ENCODE peak calls at places on chromosomes 13 and 19, in seven cellular contexts. P, B, N, G, W, X and S are unnamed samples.
A peak's percentile ranks its signal among the peaks of the same experiment; 100 is the strongest.

GRCh38 chr13:113427562-113428468 is 25.5 kb downstream of the ADPRHL1 start:
- DNase-seq in P (no peak), B (no peak), N (peak; percentile 31), G (peak; percentile 57), W (no peak), X (no peak), S (no peak)

GRCh38 chr19:6209233-6209632 is 70.5 kb downstream of the MLLT1 start:
- DNase-seq in P (no peak), B (no peak), N (no peak), G (no peak), W (peak; percentile 1), X (no peak), S (no peak)

GRCh38 chr19:6519289-6519688 is 11.5 kb upstream of the TNFSF9 start:
- DNase-seq in P (no peak), B (peak; percentile 31), N (no peak), G (peak; percentile 74), W (no peak), X (no peak), S (no peak)

GRCh38 chr19:54354761-54355160 is 10.0 kb downstream of the LAIR1 start:
- DNase-seq in P (no peak), B (no peak), N (no peak), G (no peak), W (no peak), X (no peak), S (no peak)

GRCh38 chr19:13597625-13598024 is 91.3 kb upstream of the CACNA1A start:
- DNase-seq in P (peak; percentile 68), B (peak; percentile 60), N (peak; percentile 21), G (peak; percentile 77), W (no peak), X (peak; percentile 57), S (peak; percentile 48)

GRCh38 chr13:95456837-95457236 is 95.7 kb upstream of the CLDN10 start:
- DNase-seq in P (no peak), B (no peak), N (no peak), G (no peak), W (no peak), X (no peak), S (no peak)

GRCh38 chr13:94311893-94312292 is 167.6 kb downstream of the DCT start:
- DNase-seq in P (no peak), B (no peak), N (no peak), G (no peak), W (no peak), X (no peak), S (no peak)

GRCh38 chr13:113589961-113590339 is 5.4 kb downstream of the TFDP1 start:
- DNase-seq in P (no peak), B (no peak), N (no peak), G (no peak), W (no peak), X (no peak), S (no peak)

GRCh38 chr19:8663920-8664670 is 33.7 kb downstream of the NFILZ start:
- DNase-seq in P (no peak), B (no peak), N (peak; percentile 2), G (no peak), W (no peak), X (no peak), S (peak; percentile 30)

GRCh38 chr13:48112896-48113525 is 18.1 kb upstream of the MED4 start:
- DNase-seq in P (no peak), B (no peak), N (no peak), G (no peak), W (no peak), X (no peak), S (no peak)

GRCh38 chr13:113670541-113670940 is 3.5 kb downstream of the GRK1 start:
- DNase-seq in P (no peak), B (no peak), N (no peak), G (no peak), W (no peak), X (no peak), S (no peak)

GRCh38 chr13:44238011-44238421 is 135.6 kb upstream of the SERP2 start:
- DNase-seq in P (no peak), B (no peak), N (no peak), G (peak; percentile 81), W (no peak), X (no peak), S (no peak)

GRCh38 chr19:16893686-16893990 is 4.8 kb downstream of the F2RL3 start:
- DNase-seq in P (no peak), B (no peak), N (no peak), G (no peak), W (no peak), X (no peak), S (no peak)

GRCh38 chr19:35959968-35960320 is 23.8 kb downstream of the LRFN3 start:
- DNase-seq in P (no peak), B (no peak), N (no peak), G (no peak), W (no peak), X (no peak), S (no peak)

GRCh38 chr19:15318241-15318691 is 14.1 kb downstream of the BRD4 start:
- DNase-seq in P (no peak), B (no peak), N (no peak), G (peak; percentile 55), W (no peak), X (no peak), S (no peak)

GRCh38 chr13:89204435-89204834 is 1533.3 kb downstream of the SLITRK5 start:
- DNase-seq in P (no peak), B (no peak), N (no peak), G (no peak), W (no peak), X (no peak), S (no peak)

GRCh38 chr19:39704181-39705044 is at the start of gene LGALS14:
- DNase-seq in P (no peak), B (no peak), N (peak; percentile 47), G (no peak), W (no peak), X (no peak), S (no peak)

GRCh38 chr13:65540064-65540635 is 1690.0 kb downstream of the PCDH9 start:
- DNase-seq in P (no peak), B (no peak), N (no peak), G (no peak), W (no peak), X (no peak), S (no peak)

GRCh38 chr19:7831452-7831851 is 1.4 kb downstream of the EVI5L start:
- DNase-seq in P (peak; percentile 48), B (no peak), N (no peak), G (peak; percentile 36), W (no peak), X (peak; percentile 66), S (no peak)

GRCh38 chr19:39936020-39936419 is 1.6 kb upstream of the FCGBP start:
- DNase-seq in P (no peak), B (peak; percentile 63), N (no peak), G (no peak), W (no peak), X (no peak), S (no peak)

GRCh38 chr13:41547253-41548000 is 90.1 kb downstream of the RGCC start:
- DNase-seq in P (no peak), B (no peak), N (no peak), G (no peak), W (no peak), X (no peak), S (no peak)

DNA sequence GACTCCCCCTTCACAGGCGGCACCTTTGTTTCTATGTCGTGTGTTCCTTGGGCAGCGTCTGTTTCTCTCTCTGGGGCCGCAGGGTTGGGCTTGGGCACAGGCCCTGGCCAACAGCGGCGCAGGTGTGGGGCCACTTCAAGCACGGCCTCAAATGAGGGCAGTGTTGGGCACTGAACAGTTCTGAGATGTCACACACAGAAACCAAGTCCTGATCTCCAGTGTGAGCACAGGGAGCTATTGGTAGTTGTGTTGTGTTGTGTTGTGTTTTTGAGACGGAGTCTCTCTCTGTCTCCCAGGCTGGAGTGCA is 42.7 kb downstream of the GATAD2A start:
- DNase-seq in P (no peak), B (no peak), N (no peak), G (no peak), W (no peak), X (no peak), S (no peak)
- H3K27ac ChIP-seq in P (peak overlapping the region; percentile 73), B (peak overlapping the region; percentile 29), N (no peak overlapping the region), G (peak overlapping the region; percentile 22), W (peak overlapping the region; percentile 2), X (no peak overlapping the region), S (peak overlapping the region; percentile 52)

GRCh38 chr13:99998261-99998660 is 16.7 kb downstream of the ZIC2 start:
- DNase-seq in P (no peak), B (no peak), N (no peak), G (no peak), W (no peak), X (no peak), S (no peak)
- H3K4me3 ChIP-seq in P (no peak overlapping the region), B (no peak overlapping the region), N (no peak overlapping the region), G (no peak overlapping the region), W (no peak overlapping the region), X (no peak overlapping the region), S (no peak overlapping the region)

GRCh38 chr19:1019616-1019961 is 1.3 kb downstream of the TMEM259 start:
- DNase-seq in P (no peak), B (no peak), N (no peak), G (no peak), W (no peak), X (no peak), S (no peak)
- H3K4me1 ChIP-seq in P (peaks cover 35% of the 10 kb centered on the region), B (peaks cover 9% of the 10 kb centered on the region), N (peaks cover 45% of the 10 kb centered on the region), G (peaks cover 20% of the 10 kb centered on the region), W (peaks cover 55% of the 10 kb centered on the region), X (peaks cover 54% of the 10 kb centered on the region), S (peaks cover 60% of the 10 kb centered on the region)

GRCh38 chr19:677201-677600 is 1.0 kb downstream of the FSTL3 start:
- DNase-seq in P (no peak), B (no peak), N (no peak), G (peak; percentile 82), W (peak; percentile 82), X (no peak), S (no peak)

GRCh38 chr19:676007-676342 is 217 bp upstream of the FSTL3 start:
- DNase-seq in P (no peak), B (no peak), N (no peak), G (no peak), W (no peak), X (no peak), S (no peak)

GRCh38 chr19:677601-678380 is 1.6 kb downstream of the FSTL3 start:
- DNase-seq in P (no peak), B (no peak), N (no peak), G (peak; percentile 44), W (no peak), X (no peak), S (no peak)

GRCh38 chr19:674282-675151 is 1.7 kb upstream of the FSTL3 start:
- DNase-seq in P (no peak), B (no peak), N (no peak), G (no peak), W (no peak), X (no peak), S (no peak)

DNA sequence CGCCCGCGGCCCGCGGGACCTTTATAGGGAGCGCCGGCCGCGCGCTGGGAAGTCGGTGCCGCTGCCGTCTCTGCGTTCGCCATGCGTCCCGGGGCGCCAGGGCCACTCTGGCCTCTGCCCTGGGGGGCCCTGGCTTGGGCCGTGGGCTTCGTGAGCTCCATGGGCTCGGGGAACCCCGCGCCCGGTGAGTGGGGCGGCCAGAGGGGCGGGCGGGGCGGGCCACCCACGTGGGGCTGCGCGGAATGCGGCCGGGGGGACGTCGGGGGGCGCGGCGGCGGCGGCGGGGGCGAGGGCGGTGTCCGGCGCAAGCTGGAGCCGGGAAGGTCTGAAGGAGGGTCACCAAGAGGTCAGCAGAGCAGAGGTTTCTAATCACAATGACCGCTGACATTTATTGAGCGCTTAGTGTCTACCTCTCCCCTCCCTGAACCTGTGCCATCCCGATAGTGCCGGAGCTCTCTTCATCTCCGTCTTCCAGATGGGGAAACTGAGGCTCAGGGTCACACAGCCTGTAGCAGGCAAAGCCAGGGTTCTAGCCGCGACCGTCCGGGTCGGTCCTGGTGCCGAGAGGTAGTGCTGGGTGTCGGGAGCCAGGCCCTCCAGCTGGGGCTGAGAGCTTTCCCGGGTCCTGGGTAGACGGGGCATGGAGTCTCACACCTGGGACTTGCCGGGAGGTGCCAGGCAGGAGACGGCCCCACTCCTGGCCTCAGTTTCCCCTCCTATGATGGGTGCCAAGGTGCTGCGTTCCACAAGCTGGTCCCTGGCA is at the start of gene FSTL3:
- DNase-seq in P (peak; percentile 33), B (no peak), N (no peak), G (peak; percentile 34), W (no peak), X (no peak), S (peak; percentile 35)
- H3K27ac ChIP-seq in P (no peak within 1 kb of the TSS), B (peak within 1 kb of the TSS; percentile 85), N (no peak within 1 kb of the TSS), G (peak within 1 kb of the TSS; percentile 62), W (peak within 1 kb of the TSS; percentile 98), X (peak within 1 kb of the TSS; percentile 75), S (no peak within 1 kb of the TSS)